ENCODE peak calls at places on chromosome 10, in six cellular contexts. M, B, A, H, J and E are unnamed samples. For H3K4me1, the result is how much of the 10 kb centered on the place peaks cover.

GRCh38 chr10:24862586-24862985 is 89.8 kb downstream of the PRTFDC1 start:
- DNase-seq in M (no peak), B (no peak), A (no peak), H (no peak), J (no peak), E (no peak)

GRCh38 chr10:116490028-116490662 is 55.6 kb upstream of the PNLIP start:
- DNase-seq in M (peak), B (peak), A (no peak), H (no peak), J (no peak), E (no peak)

GRCh38 chr10:14723052-14723689 is 51.5 kb downstream of the FAM107B start:
- DNase-seq in M (no peak), B (no peak), A (no peak), H (no peak), J (no peak), E (no peak)

GRCh38 chr10:6068006-6068405 is 5.8 kb upstream of the IL2RA start:
- DNase-seq in M (no peak), B (no peak), A (no peak), H (no peak), J (no peak), E (no peak)

GRCh38 chr10:6002809-6003500 is 25.6 kb upstream of the IL15RA start:
- DNase-seq in M (no peak), B (no peak), A (no peak), H (no peak), J (no peak), E (no peak)

GRCh38 chr10:129760003-129760315 is 204.1 kb downstream of the EBF3 start:
- DNase-seq in M (no peak), B (no peak), A (peak), H (no peak), J (no peak), E (no peak)

GRCh38 chr10:63262674-63263073 is 129.5 kb downstream of the NRBF2 start:
- DNase-seq in M (no peak), B (no peak), A (no peak), H (no peak), J (no peak), E (no peak)

GRCh38 chr10:113169853-113170455 is 219.9 kb downstream of the TCF7L2 start:
- DNase-seq in M (no peak), B (no peak), A (no peak), H (no peak), J (no peak), E (no peak)

GRCh38 chr10:61063035-61063434 is 119.0 kb upstream of the RHOBTB1 start:
- DNase-seq in M (no peak), B (no peak), A (no peak), H (no peak), J (no peak), E (no peak)

GRCh38 chr10:132368881-132369635 is 27.9 kb upstream of the PWWP2B start:
- DNase-seq in M (peak), B (no peak), A (no peak), H (no peak), J (no peak), E (peak)

GRCh38 chr10:124992462-124993344 is 50.8 kb downstream of the ZRANB1 start:
- DNase-seq in M (peak), B (peak), A (peak), H (peak), J (no peak), E (peak)

GRCh38 chr10:110326351-110327032 is 21.8 kb upstream of the SMNDC1 start:
- DNase-seq in M (peak), B (peak), A (no peak), H (no peak), J (no peak), E (no peak)

GRCh38 chr10:93493162-93493561 is 3.2 kb upstream of the CEP55 start:
- DNase-seq in M (no peak), B (no peak), A (no peak), H (no peak), J (no peak), E (peak)

GRCh38 chr10:75468612-75469011 is 37.2 kb downstream of the LRMDA start:
- DNase-seq in M (no peak), B (no peak), A (no peak), H (no peak), J (no peak), E (no peak)

GRCh38 chr10:75469018-75469616 is 37.7 kb downstream of the LRMDA start:
- DNase-seq in M (peak), B (peak), A (no peak), H (no peak), J (no peak), E (no peak)

GRCh38 chr10:75466016-75466415 is 34.6 kb downstream of the LRMDA start:
- DNase-seq in M (no peak), B (no peak), A (no peak), H (no peak), J (no peak), E (no peak)

GRCh38 chr10:75465110-75465509 is 33.7 kb downstream of the LRMDA start:
- DNase-seq in M (no peak), B (peak), A (no peak), H (no peak), J (no peak), E (no peak)

DNA sequence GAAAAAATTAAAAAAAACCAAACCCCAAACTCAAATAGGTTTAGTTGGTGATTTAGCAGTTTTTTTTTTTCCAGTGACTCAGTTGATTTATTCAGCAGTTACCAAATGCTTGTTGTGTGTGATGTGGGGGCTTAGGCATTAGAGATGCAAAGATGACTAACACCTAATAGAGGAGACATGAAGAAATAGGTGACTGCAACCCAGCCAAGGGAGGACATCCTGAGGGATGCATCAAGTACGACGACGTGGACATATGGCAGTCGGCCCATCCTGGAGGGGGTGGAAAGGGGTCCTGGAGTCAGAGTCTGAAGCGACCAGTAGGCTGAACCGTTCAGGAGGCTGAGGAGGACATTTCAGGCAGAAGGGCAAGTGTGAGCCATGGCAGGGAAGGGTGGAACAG is 35.5 kb downstream of the LRMDA start:
- DNase-seq in M (no peak), B (peak), A (no peak), H (no peak), J (no peak), E (no peak)
- H3K14ac ChIP-seq in M (no peak), B (no peak), A (no peak), H (no peak), J (no peak), E (no peak)

DNA sequence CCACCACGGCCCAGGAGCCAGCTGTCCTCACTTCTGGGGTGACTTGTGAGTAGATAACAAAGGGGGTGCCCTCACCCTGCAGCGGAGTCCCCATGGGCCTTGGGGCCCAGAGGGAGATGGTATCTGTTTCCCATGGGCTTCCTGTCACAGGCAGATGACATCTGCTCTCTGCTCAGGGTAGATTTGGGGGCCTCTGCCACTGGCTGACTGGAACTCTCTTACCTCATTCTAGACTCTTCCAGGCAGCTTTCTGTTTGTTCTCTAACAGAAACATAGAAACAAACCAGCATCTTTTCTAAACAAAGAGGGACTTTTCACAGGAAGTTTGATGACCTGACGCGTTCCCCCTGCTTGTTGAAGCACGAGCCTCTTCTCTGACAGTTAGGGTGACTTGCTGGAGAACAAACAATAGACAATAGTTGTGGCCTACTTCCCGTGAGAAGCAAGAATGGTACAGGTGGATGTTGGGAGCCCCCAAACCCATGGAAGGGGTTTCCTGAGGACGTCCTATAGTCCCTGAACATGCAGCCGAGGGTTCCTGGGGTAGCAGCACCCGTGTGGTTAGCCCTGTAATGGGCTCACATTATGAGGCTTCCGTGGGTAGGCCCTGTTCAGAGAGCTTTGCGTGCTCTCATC is 61.6 kb downstream of the GRK5 start:
- DNase-seq in M (peak), B (peak), A (no peak), H (no peak), J (no peak), E (no peak)
- H3K4me1 ChIP-seq in M (under half), B (under half), A (under half), H (under half), J (under half), E (under half)

DNA sequence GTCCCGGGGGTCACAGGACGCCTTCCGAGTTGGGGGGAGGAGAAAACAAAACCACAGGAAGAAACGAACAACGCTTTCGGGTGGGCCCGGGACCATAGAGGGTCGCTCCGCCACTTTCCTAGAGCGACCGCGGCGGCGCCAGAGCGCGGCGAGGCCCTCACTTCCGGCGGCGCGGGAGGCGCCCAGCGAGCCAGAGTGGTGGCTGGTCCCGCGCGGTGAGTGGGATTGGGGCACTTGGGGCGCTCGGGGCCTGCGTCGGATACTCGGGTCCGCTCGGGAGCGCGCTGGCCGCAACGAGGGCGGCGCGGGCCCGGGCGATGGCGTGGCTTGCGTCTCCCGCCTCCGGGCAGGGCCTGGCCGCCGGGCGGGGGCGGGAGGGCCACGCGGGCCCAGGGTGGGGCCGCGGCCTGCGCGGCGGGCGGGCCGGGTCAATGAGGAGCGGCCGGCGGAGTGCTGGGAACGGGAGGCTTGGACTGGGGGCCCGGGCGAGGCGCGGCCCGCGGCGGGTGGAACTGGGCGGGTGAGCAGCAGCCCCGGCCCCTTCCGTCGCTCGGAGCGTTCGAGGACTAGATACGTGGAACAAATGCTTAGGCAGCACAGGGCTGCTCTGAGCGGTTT is at the start of gene ZNF22:
- DNase-seq in M (peak), B (peak), A (peak), H (peak), J (no peak), E (peak)
- H4K8ac ChIP-seq in M (peak), B (peak), A (no peak), H (peak), J (peak), E (peak)

GRCh38 chr10:77566228-77566627 is 71.4 kb downstream of the KCNMA1 start:
- DNase-seq in M (peak), B (no peak), A (no peak), H (no peak), J (no peak), E (peak)

GRCh38 chr10:77566914-77567566 is 70.6 kb downstream of the KCNMA1 start:
- DNase-seq in M (no peak), B (no peak), A (no peak), H (no peak), J (no peak), E (no peak)

GRCh38 chr10:77564781-77565589 is 72.6 kb downstream of the KCNMA1 start:
- DNase-seq in M (peak), B (no peak), A (peak), H (peak), J (peak), E (no peak)

GRCh38 chr10:77563638-77564270 is 73.9 kb downstream of the KCNMA1 start:
- DNase-seq in M (no peak), B (no peak), A (no peak), H (no peak), J (no peak), E (no peak)

DNA sequence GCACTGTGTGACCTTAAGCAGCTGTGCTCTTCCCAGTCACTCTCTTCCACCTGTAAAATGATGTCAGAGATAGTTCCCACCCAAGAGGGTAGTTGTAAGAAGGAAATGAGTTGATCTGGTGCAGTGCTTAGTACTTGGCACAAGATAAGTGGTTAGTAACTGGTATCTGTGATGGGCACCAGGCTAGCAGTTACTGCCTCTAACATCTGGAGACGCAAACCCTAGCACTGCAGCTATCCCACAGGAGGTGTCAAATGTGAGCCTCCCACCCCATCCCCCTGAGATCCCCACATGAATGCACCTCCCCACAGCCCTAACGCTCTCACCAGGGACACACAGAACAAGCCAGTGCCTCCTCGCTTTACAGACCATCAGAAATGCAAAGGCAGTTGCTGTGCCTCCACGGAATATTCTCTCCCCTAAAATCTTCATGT is 72.0 kb downstream of the KCNMA1 start:
- DNase-seq in M (no peak), B (no peak), A (no peak), H (no peak), J (no peak), E (no peak)
- H3K14ac ChIP-seq in M (peak), B (no peak), A (no peak), H (no peak), J (no peak), E (no peak)

DNA sequence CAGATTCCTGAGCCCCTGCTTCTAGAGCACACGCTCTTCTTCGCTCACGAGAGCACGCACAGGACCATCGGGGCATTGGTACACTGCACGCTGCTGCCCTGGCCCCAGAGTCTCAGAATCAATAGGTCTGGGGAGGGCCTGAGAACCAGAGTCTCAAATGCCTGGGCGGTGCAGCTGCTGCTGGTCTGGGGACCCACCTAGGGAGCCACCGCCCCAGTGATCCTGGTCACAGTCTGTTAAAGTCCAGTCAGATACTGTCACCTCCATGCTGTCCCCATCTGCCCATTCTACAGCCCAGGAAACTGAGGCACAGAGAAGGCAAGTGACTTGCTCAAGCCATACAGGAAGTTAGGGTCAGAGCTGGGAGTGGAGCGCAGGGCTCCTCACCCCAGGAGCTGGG is 38.0 kb downstream of the ZCCHC24 start:
- DNase-seq in M (no peak), B (no peak), A (no peak), H (no peak), J (no peak), E (no peak)
- H3K4me1 ChIP-seq in M (half or more), B (half or more), A (under half), H (under half), J (under half), E (under half)